ENCODE peak calls at places on chromosomes 4 and X, in nine cellular contexts. Y is B cell, P is kidney epithelial cell, S is activated B cell treated with CpG ODN at 0.5 μM for 24 hours, C is cardiac muscle cell, B is AG09319, I is vagina, J is ovary, X is neural crest cell. A is an unnamed sample.

GRCh38 chrX:44462851-44463250 is 79.8 kb downstream of the FUNDC1 start:
- DNase-seq in Y (no peak), P (no peak), S (no peak), C (no peak), B (no peak), I (no peak), J (no peak), X (no peak), A (no peak)

GRCh38 chr4:38094419-38094818 is 134.2 kb downstream of the PTTG2 start:
- DNase-seq in Y (no peak), P (no peak), S (no peak), C (no peak), B (no peak), I (no peak), J (peak), X (no peak), A (no peak)

GRCh38 chrX:140091276-140091886 is 126.1 kb upstream of the CXorf66 start:
- DNase-seq in Y (peak), P (no peak), S (peak), C (peak), B (no peak), I (no peak), J (peak), X (peak), A (peak)

GRCh38 chr4:147371661-147372060 is 109.2 kb upstream of the EDNRA start:
- DNase-seq in Y (no peak), P (peak), S (no peak), C (peak), B (no peak), I (no peak), J (no peak), X (no peak), A (no peak)

GRCh38 chr4:137156054-137156453 is 376.2 kb downstream of the PCDH18 start:
- DNase-seq in Y (no peak), P (no peak), S (no peak), C (peak), B (peak), I (no peak), J (no peak), X (no peak), A (no peak)

GRCh38 chr4:87045659-87046058 is 110.8 kb downstream of the AFF1 start:
- DNase-seq in Y (no peak), P (no peak), S (no peak), C (no peak), B (no peak), I (no peak), J (no peak), X (no peak), A (no peak)

GRCh38 chr4:186342582-186342981 is 76.6 kb downstream of the F11 start:
- DNase-seq in Y (no peak), P (no peak), S (no peak), C (no peak), B (no peak), I (no peak), J (no peak), X (no peak), A (no peak)

GRCh38 chr4:135532132-135532531 is 1330.5 kb upstream of the PABPC4L start:
- DNase-seq in Y (no peak), P (no peak), S (no peak), C (no peak), B (no peak), I (no peak), J (no peak), X (no peak), A (no peak)

GRCh38 chrX:131795442-131796229 is 227.5 kb upstream of the STK26 start:
- DNase-seq in Y (no peak), P (no peak), S (no peak), C (no peak), B (no peak), I (no peak), J (no peak), X (no peak), A (no peak)

GRCh38 chr4:158315706-158316105 is 105.4 kb downstream of the TMEM144 start:
- DNase-seq in Y (no peak), P (no peak), S (no peak), C (peak), B (peak), I (no peak), J (no peak), X (no peak), A (no peak)

GRCh38 chrX:47285762-47286320 is 53.0 kb downstream of the USP11 start:
- DNase-seq in Y (no peak), P (no peak), S (no peak), C (no peak), B (no peak), I (no peak), J (no peak), X (no peak), A (no peak)

GRCh38 chrX:130144509-130144908 is 21.1 kb downstream of the AIFM1 start:
- DNase-seq in Y (no peak), P (no peak), S (no peak), C (peak), B (no peak), I (no peak), J (no peak), X (no peak), A (no peak)
- TF ChIP-seq CTCF in Y (peak), P (no peak), S (no peak), C (peak), B (no peak), I (no peak), J (no peak), X (no peak), A (no peak)

GRCh38 chr4:174318829-174319764 is 35.4 kb downstream of the CEP44 start:
- DNase-seq in Y (no peak), P (no peak), S (no peak), C (peak), B (no peak), I (no peak), J (no peak), X (no peak), A (peak)
- TF ChIP-seq CTCF in Y (peak), P (peak), S (no peak), C (peak), B (peak), I (peak), J (peak), X (peak), A (peak)

GRCh38 chr4:164935363-164935762 is 42.1 kb downstream of the TRIM61 start:
- DNase-seq in Y (no peak), P (no peak), S (no peak), C (no peak), B (no peak), I (no peak), J (no peak), X (no peak), A (peak)
- TF ChIP-seq CTCF in Y (no peak), P (peak), S (no peak), C (no peak), B (no peak), I (no peak), J (no peak), X (peak), A (peak)

GRCh38 chr4:1288786-1289185 is 905 bp upstream of the MAEA start:
- DNase-seq in Y (no peak), P (no peak), S (no peak), C (no peak), B (no peak), I (no peak), J (no peak), X (no peak), A (no peak)
- TF ChIP-seq CTCF in Y (no peak), P (no peak), S (no peak), C (no peak), B (no peak), I (no peak), J (no peak), X (no peak), A (no peak)

DNA sequence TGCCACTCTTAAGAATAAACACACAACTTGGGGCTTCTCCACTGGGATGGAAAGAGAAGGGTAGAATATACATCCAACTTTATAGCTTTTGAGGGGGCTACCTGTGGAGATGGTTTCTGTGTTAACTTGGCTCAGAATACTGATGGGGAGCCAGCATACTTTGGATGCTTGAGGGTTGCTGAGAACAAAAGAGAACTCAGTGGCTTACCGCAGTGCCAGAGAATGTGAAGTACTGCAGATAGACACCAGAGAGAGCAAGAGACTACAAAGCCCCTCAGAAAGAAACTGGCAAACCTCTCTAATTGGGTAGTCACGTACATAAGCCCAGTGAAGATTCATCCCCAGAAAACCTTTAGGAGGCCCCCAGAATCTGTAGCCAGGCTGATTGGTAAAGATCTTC is 214.4 kb downstream of the DCHS2 start:
- DNase-seq in Y (no peak), P (no peak), S (no peak), C (no peak), B (no peak), I (no peak), J (no peak), X (peak), A (no peak)
- TF ChIP-seq CTCF in Y (no peak), P (peak), S (no peak), C (no peak), B (no peak), I (no peak), J (no peak), X (no peak), A (no peak)

GRCh38 chrX:38170556-38170955 is 50.1 kb downstream of the SRPX start:
- DNase-seq in Y (no peak), P (no peak), S (no peak), C (no peak), B (no peak), I (no peak), J (no peak), X (no peak), A (no peak)

GRCh38 chrX:38172596-38172995 is 48.1 kb downstream of the SRPX start:
- DNase-seq in Y (no peak), P (no peak), S (no peak), C (no peak), B (no peak), I (no peak), J (no peak), X (no peak), A (no peak)

DNA sequence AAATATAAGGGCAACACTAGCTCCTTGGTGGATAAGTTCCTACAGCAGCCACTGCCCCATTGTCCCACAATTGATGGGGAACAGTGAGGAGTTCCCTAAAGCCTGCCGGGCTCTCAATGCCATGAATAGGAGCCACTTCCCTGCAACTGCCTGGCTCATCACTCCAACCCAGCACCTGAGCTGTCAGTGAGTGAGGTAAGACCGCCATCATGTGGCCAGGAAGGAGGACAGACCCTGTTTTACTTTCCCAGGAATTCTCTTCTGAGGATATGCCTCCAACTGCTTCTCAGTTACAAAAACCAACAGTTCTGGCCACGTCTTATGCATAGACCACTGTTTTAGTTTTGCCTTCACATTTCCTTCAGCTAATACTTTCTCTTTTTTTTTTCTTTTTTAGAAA is 45.5 kb downstream of the SRPX start:
- DNase-seq in Y (no peak), P (no peak), S (no peak), C (no peak), B (no peak), I (no peak), J (peak), X (peak), A (peak)
- TF ChIP-seq CTCF in Y (no peak), P (peak), S (no peak), C (peak), B (peak), I (no peak), J (peak), X (peak), A (peak)

GRCh38 chrX:98068210-98068609 is 1184.5 kb downstream of the RPA4 start:
- DNase-seq in Y (no peak), P (no peak), S (no peak), C (no peak), B (no peak), I (no peak), J (no peak), X (no peak), A (no peak)
- TF ChIP-seq CTCF in Y (no peak), P (no peak), S (no peak), C (no peak), B (no peak), I (no peak), J (no peak), X (peak), A (no peak)

GRCh38 chrX:70096052-70096451 is 33.8 kb downstream of the OTUD6A start:
- DNase-seq in Y (no peak), P (no peak), S (no peak), C (peak), B (no peak), I (no peak), J (no peak), X (no peak), A (no peak)
- TF ChIP-seq CTCF in Y (no peak), P (peak), S (no peak), C (peak), B (peak), I (no peak), J (no peak), X (no peak), A (no peak)

GRCh38 chr4:19888587-19888986 is 363.1 kb upstream of the SLIT2 start:
- DNase-seq in Y (no peak), P (no peak), S (no peak), C (no peak), B (no peak), I (no peak), J (no peak), X (no peak), A (no peak)
- TF ChIP-seq CTCF in Y (no peak), P (no peak), S (no peak), C (no peak), B (no peak), I (no peak), J (no peak), X (no peak), A (no peak)

GRCh38 chr4:48400416-48400815 is 59.1 kb downstream of the SLAIN2 start:
- DNase-seq in Y (no peak), P (no peak), S (no peak), C (no peak), B (no peak), I (no peak), J (no peak), X (no peak), A (no peak)

GRCh38 chr4:48396043-48396442 is 54.7 kb downstream of the SLAIN2 start:
- DNase-seq in Y (no peak), P (no peak), S (no peak), C (no peak), B (no peak), I (no peak), J (no peak), X (no peak), A (no peak)
- TF ChIP-seq CTCF in Y (no peak), P (no peak), S (no peak), C (no peak), B (no peak), I (no peak), J (no peak), X (no peak), A (no peak)

A was measured in GM13976.